ENCODE peak calls at places on chromosomes 12 and 14, in five cellular contexts. One of them, this sample, is unnamed.

GRCh38 chr12:243381-243780 is 19.3 kb downstream of the SLC6A13 start:
- DNase-seq in SK-N-SH: no peak
- DNase-seq in A549: no peak
- DNase-seq in NB4: no peak
- DNase-seq in HepG2: no peak
- DNase-seq in this sample: no peak

GRCh38 chr12:121214855-121215745 is 5.2 kb downstream of the P2RX4 start:
- DNase-seq in SK-N-SH: no peak
- DNase-seq in A549: peak
- DNase-seq in NB4: peak
- DNase-seq in HepG2: peak
- DNase-seq in this sample: no peak

GRCh38 chr12:69502342-69503081 is 32.3 kb downstream of the FRS2 start:
- DNase-seq in SK-N-SH: no peak
- DNase-seq in A549: peak
- DNase-seq in NB4: no peak
- DNase-seq in HepG2: no peak
- DNase-seq in this sample: no peak

GRCh38 chr12:121494093-121494787 is 86.6 kb downstream of the KDM2B start:
- DNase-seq in SK-N-SH: peak
- DNase-seq in A549: peak
- DNase-seq in NB4: peak
- DNase-seq in HepG2: no peak
- DNase-seq in this sample: peak

GRCh38 chr14:99280041-99280731 is 8.2 kb upstream of the BCL11B start:
- DNase-seq in SK-N-SH: no peak
- DNase-seq in A549: no peak
- DNase-seq in NB4: no peak
- DNase-seq in HepG2: no peak
- DNase-seq in this sample: no peak

GRCh38 chr12:7856516-7856915 is 16.2 kb downstream of the SLC2A14 start:
- DNase-seq in SK-N-SH: no peak
- DNase-seq in A549: no peak
- DNase-seq in NB4: no peak
- DNase-seq in HepG2: no peak
- DNase-seq in this sample: no peak

GRCh38 chr12:110311903-110312302 is 30.9 kb downstream of the ATP2A2 start:
- DNase-seq in SK-N-SH: no peak
- DNase-seq in A549: no peak
- DNase-seq in NB4: no peak
- DNase-seq in HepG2: no peak
- DNase-seq in this sample: no peak

GRCh38 chr14:75254381-75254821 is 24.2 kb upstream of the FOS start:
- DNase-seq in SK-N-SH: no peak
- DNase-seq in A549: no peak
- DNase-seq in NB4: no peak
- DNase-seq in HepG2: no peak
- DNase-seq in this sample: no peak

GRCh38 chr14:106877527-106877926 is 1351.1 kb downstream of the TMEM121 start:
- DNase-seq in SK-N-SH: no peak
- DNase-seq in A549: no peak
- DNase-seq in NB4: no peak
- DNase-seq in HepG2: no peak
- DNase-seq in this sample: no peak

GRCh38 chr12:96196781-96197180 is 2.6 kb downstream of the ELK3 start:
- DNase-seq in SK-N-SH: no peak
- DNase-seq in A549: peak
- DNase-seq in NB4: no peak
- DNase-seq in HepG2: no peak
- DNase-seq in this sample: no peak

GRCh38 chr12:117829108-117829507 is 139.7 kb downstream of the KSR2 start:
- DNase-seq in SK-N-SH: no peak
- DNase-seq in A549: no peak
- DNase-seq in NB4: no peak
- DNase-seq in HepG2: no peak
- DNase-seq in this sample: no peak

GRCh38 chr14:30855345-30856037 is 18.9 kb upstream of the COCH start:
- DNase-seq in SK-N-SH: no peak
- DNase-seq in A549: no peak
- DNase-seq in NB4: no peak
- DNase-seq in HepG2: no peak
- DNase-seq in this sample: no peak

GRCh38 chr14:81562818-81563217 is 29.2 kb upstream of the SEL1L start:
- DNase-seq in SK-N-SH: no peak
- DNase-seq in A549: no peak
- DNase-seq in NB4: no peak
- DNase-seq in HepG2: no peak
- DNase-seq in this sample: no peak

GRCh38 chr12:1592444-1593231 is 1.7 kb downstream of the FBXL14 start:
- DNase-seq in SK-N-SH: peak
- DNase-seq in A549: no peak
- DNase-seq in NB4: peak
- DNase-seq in HepG2: no peak
- DNase-seq in this sample: peak

GRCh38 chr14:33705521-33705920 is 245.4 kb downstream of the EGLN3 start:
- DNase-seq in SK-N-SH: no peak
- DNase-seq in A549: no peak
- DNase-seq in NB4: no peak
- DNase-seq in HepG2: no peak
- DNase-seq in this sample: no peak

GRCh38 chr14:73014105-73014504 is 12.8 kb downstream of the ZFYVE1 start:
- DNase-seq in SK-N-SH: no peak
- DNase-seq in A549: no peak
- DNase-seq in NB4: no peak
- DNase-seq in HepG2: no peak
- DNase-seq in this sample: no peak

GRCh38 chr12:50845021-50845647 is 2.4 kb downstream of the TMPRSS12 start:
- DNase-seq in SK-N-SH: no peak
- DNase-seq in A549: no peak
- DNase-seq in NB4: no peak
- DNase-seq in HepG2: no peak
- DNase-seq in this sample: no peak

GRCh38 chr14:89813485-89814080 is 140.9 kb downstream of the EFCAB11 start:
- DNase-seq in SK-N-SH: no peak
- DNase-seq in A549: no peak
- DNase-seq in NB4: peak
- DNase-seq in HepG2: no peak
- DNase-seq in this sample: peak

GRCh38 chr12:106987846-106988245 is 900 bp upstream of the MTERF2 start:
- DNase-seq in SK-N-SH: no peak
- DNase-seq in A549: no peak
- DNase-seq in NB4: no peak
- DNase-seq in HepG2: no peak
- DNase-seq in this sample: no peak

GRCh38 chr14:93115069-93115919 is 431 bp downstream of the ITPK1 start:
- DNase-seq in SK-N-SH: peak
- DNase-seq in A549: peak
- DNase-seq in NB4: peak
- DNase-seq in HepG2: peak
- DNase-seq in this sample: peak

GRCh38 chr14:99522457-99522891 is 41.3 kb downstream of the CCNK start:
- DNase-seq in SK-N-SH: no peak
- DNase-seq in A549: peak
- DNase-seq in NB4: peak
- DNase-seq in HepG2: no peak
- DNase-seq in this sample: no peak

GRCh38 chr12:29741342-29742241 is 42.1 kb downstream of the TMTC1 start:
- DNase-seq in SK-N-SH: no peak
- DNase-seq in A549: no peak
- DNase-seq in NB4: no peak
- DNase-seq in HepG2: no peak
- DNase-seq in this sample: no peak

GRCh38 chr12:6869049-6870021 is 2.0 kb downstream of the TPI1 start:
- DNase-seq in SK-N-SH: peak
- DNase-seq in A549: peak
- DNase-seq in NB4: peak
- DNase-seq in HepG2: peak
- DNase-seq in this sample: peak

GRCh38 chr12:116878567-116879508 is 2.4 kb downstream of the HRK start:
- DNase-seq in SK-N-SH: peak
- DNase-seq in A549: no peak
- DNase-seq in NB4: peak
- DNase-seq in HepG2: no peak
- DNase-seq in this sample: peak

GRCh38 chr12:14774074-14774943 is 29.0 kb downstream of the WBP11 start:
- DNase-seq in SK-N-SH: peak
- DNase-seq in A549: peak
- DNase-seq in NB4: peak
- DNase-seq in HepG2: peak
- DNase-seq in this sample: peak

GRCh38 chr12:29762637-29763300 is 21.0 kb downstream of the TMTC1 start:
- DNase-seq in SK-N-SH: no peak
- DNase-seq in A549: no peak
- DNase-seq in NB4: no peak
- DNase-seq in HepG2: no peak
- DNase-seq in this sample: no peak

GRCh38 chr14:94713115-94713514 is 56.8 kb downstream of the GSC start:
- DNase-seq in SK-N-SH: no peak
- DNase-seq in A549: no peak
- DNase-seq in NB4: no peak
- DNase-seq in HepG2: no peak
- DNase-seq in this sample: no peak

GRCh38 chr12:10159280-10159679 is 12.7 kb downstream of the OLR1 start:
- DNase-seq in SK-N-SH: no peak
- DNase-seq in A549: no peak
- DNase-seq in NB4: peak
- DNase-seq in HepG2: no peak
- DNase-seq in this sample: no peak

GRCh38 chr12:10160659-10161386 is 11.1 kb downstream of the OLR1 start:
- DNase-seq in SK-N-SH: no peak
- DNase-seq in A549: no peak
- DNase-seq in NB4: no peak
- DNase-seq in HepG2: no peak
- DNase-seq in this sample: no peak

GRCh38 chr12:10167588-10167987 is 4.3 kb downstream of the OLR1 start:
- DNase-seq in SK-N-SH: no peak
- DNase-seq in A549: no peak
- DNase-seq in NB4: peak
- DNase-seq in HepG2: peak
- DNase-seq in this sample: no peak

GRCh38 chr12:10165421-10165820 is 6.5 kb downstream of the OLR1 start:
- DNase-seq in SK-N-SH: no peak
- DNase-seq in A549: no peak
- DNase-seq in NB4: no peak
- DNase-seq in HepG2: no peak
- DNase-seq in this sample: no peak

GRCh38 chr12:10163084-10163483 is 8.8 kb downstream of the OLR1 start:
- DNase-seq in SK-N-SH: no peak
- DNase-seq in A549: no peak
- DNase-seq in NB4: no peak
- DNase-seq in HepG2: no peak
- DNase-seq in this sample: no peak
- TF ChIP-seq MAX in SK-N-SH: no peak
- TF ChIP-seq MAX in A549: no peak
- TF ChIP-seq MAX in NB4: no peak
- TF ChIP-seq MAX in HepG2: no peak
- TF ChIP-seq MAX in this sample: no peak

GRCh38 chr12:53995311-53996187 is 4.4 kb upstream of the HOXC9 start:
- DNase-seq in SK-N-SH: peak
- DNase-seq in A549: peak
- DNase-seq in NB4: peak
- DNase-seq in HepG2: no peak
- DNase-seq in this sample: peak
- TF ChIP-seq MAX in SK-N-SH: no peak
- TF ChIP-seq MAX in A549: peak
- TF ChIP-seq MAX in NB4: no peak
- TF ChIP-seq MAX in HepG2: no peak
- TF ChIP-seq MAX in this sample: no peak

DNA sequence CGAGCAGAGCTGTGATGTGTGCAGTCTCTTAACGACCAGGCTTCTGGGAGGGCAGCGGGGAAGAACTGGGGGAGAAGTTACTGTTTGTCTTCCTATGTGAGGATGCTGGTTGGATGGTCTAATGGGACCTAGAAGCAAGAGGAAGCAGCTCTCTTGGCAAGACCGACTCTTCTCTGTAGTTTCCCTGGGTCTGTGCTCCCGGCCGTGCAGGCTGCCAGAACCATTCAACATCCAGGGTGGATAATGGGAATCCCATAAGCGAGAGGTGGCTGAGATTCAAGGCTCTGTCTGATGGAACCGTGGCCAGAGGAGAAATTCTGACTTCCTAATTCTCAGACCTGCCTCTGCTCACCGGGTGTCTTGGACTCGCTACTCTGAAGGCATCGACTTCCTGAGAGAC is 561.0 kb upstream of the TBX3 start:
- DNase-seq in SK-N-SH: no peak
- DNase-seq in A549: no peak
- DNase-seq in NB4: no peak
- DNase-seq in HepG2: no peak
- DNase-seq in this sample: no peak
- TF ChIP-seq MAX in SK-N-SH: no peak
- TF ChIP-seq MAX in A549: no peak
- TF ChIP-seq MAX in NB4: no peak
- TF ChIP-seq MAX in HepG2: no peak
- TF ChIP-seq MAX in this sample: no peak

GRCh38 chr12:3677609-3678008 is 75.3 kb downstream of the CRACR2A start:
- DNase-seq in SK-N-SH: no peak
- DNase-seq in A549: no peak
- DNase-seq in NB4: no peak
- DNase-seq in HepG2: no peak
- DNase-seq in this sample: no peak

GRCh38 chr12:3683670-3684069 is 69.2 kb downstream of the CRACR2A start:
- DNase-seq in SK-N-SH: no peak
- DNase-seq in A549: no peak
- DNase-seq in NB4: no peak
- DNase-seq in HepG2: no peak
- DNase-seq in this sample: no peak

GRCh38 chr12:3679831-3680230 is 73.1 kb downstream of the CRACR2A start:
- DNase-seq in SK-N-SH: no peak
- DNase-seq in A549: no peak
- DNase-seq in NB4: no peak
- DNase-seq in HepG2: no peak
- DNase-seq in this sample: no peak

GRCh38 chr12:3681595-3681921 is 71.4 kb downstream of the CRACR2A start:
- DNase-seq in SK-N-SH: no peak
- DNase-seq in A549: no peak
- DNase-seq in NB4: no peak
- DNase-seq in HepG2: no peak
- DNase-seq in this sample: no peak

DNA sequence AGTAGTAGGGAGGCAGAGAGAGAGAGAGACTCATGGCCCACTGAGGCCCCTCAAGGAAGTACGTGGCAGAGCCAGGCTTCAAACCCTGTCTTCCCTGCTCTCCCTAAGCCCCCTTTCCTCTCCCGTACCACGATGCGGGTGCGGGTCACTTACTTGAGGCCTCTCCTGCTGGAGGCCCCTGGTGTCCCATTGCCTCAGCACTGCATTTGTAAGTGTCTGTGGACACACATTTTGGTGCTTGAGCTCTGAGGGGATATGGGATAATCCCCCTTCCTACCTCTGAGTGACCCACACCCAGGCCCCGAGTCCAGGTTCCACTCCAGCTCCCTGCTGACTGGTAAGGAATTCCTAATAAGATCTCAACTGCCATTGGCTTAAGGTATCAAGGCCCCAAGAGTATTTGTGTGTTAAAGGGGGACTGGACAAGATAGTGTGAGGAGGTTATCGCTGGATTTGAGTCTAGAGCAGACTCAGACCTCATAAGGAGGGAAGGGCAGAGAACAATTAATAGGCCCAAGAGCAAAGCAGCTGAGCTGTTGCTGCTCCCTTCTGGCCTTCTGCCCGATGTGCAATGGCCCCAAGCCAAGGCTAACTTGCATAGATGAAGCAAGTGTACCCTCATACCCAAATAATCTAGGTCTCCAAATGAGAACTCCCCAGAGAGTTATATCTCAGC is 71.9 kb downstream of the CRACR2A start:
- DNase-seq in SK-N-SH: peak
- DNase-seq in A549: no peak
- DNase-seq in NB4: no peak
- DNase-seq in HepG2: no peak
- DNase-seq in this sample: no peak
- TF ChIP-seq MAX in SK-N-SH: no peak
- TF ChIP-seq MAX in A549: no peak
- TF ChIP-seq MAX in NB4: no peak
- TF ChIP-seq MAX in HepG2: no peak
- TF ChIP-seq MAX in this sample: no peak